ENCODE peak calls at places on chromosome 6, in seven cellular contexts. U, P, S, E, W, I and N are unnamed samples.

GRCh38 chr6:92977018-92977417 is 442.3 kb downstream of the EPHA7 start:
- DNase-seq in U (no peak), P (no peak), S (no peak), E (no peak), W (no peak), I (no peak), N (no peak)

GRCh38 chr6:32188381-32189081 is 1.5 kb downstream of the PBX2 start:
- DNase-seq in U (no peak), P (no peak), S (no peak), E (no peak), W (no peak), I (no peak), N (no peak)

GRCh38 chr6:23301546-23301945 is 732.2 kb downstream of the HDGFL1 start:
- DNase-seq in U (no peak), P (no peak), S (no peak), E (no peak), W (no peak), I (no peak), N (no peak)

GRCh38 chr6:100663219-100663863 is 198.6 kb upstream of the SIM1 start:
- DNase-seq in U (no peak), P (no peak), S (no peak), E (peak; percentile 17), W (no peak), I (no peak), N (no peak)

GRCh38 chr6:136253734-136254133 is 3.6 kb upstream of the MTFR2 start:
- DNase-seq in U (no peak), P (no peak), S (no peak), E (no peak), W (no peak), I (no peak), N (no peak)

GRCh38 chr6:35096129-35096852 is 44.8 kb downstream of the TCP11 start:
- DNase-seq in U (no peak), P (no peak), S (no peak), E (peak; percentile 38), W (no peak), I (no peak), N (peak; percentile 91)

GRCh38 chr6:136501081-136501480 is 49.1 kb downstream of the MAP7 start:
- DNase-seq in U (no peak), P (no peak), S (no peak), E (no peak), W (no peak), I (no peak), N (peak; percentile 55)

GRCh38 chr6:165245287-165245686 is 64.1 kb downstream of the C6orf118 start:
- DNase-seq in U (no peak), P (no peak), S (peak; percentile 31), E (no peak), W (no peak), I (no peak), N (no peak)

GRCh38 chr6:137798846-137799245 is 68.2 kb upstream of the TNFAIP3 start:
- DNase-seq in U (no peak), P (no peak), S (no peak), E (no peak), W (no peak), I (no peak), N (no peak)

GRCh38 chr6:170135041-170135440 is 155.8 kb downstream of the DLL1 start:
- DNase-seq in U (no peak), P (no peak), S (no peak), E (no peak), W (no peak), I (no peak), N (no peak)

GRCh38 chr6:152669894-152670293 is 27.8 kb upstream of the MYCT1 start:
- DNase-seq in U (no peak), P (no peak), S (no peak), E (no peak), W (no peak), I (no peak), N (peak; percentile 12)

GRCh38 chr6:16925461-16925860 is 164.2 kb upstream of the ATXN1 start:
- DNase-seq in U (no peak), P (no peak), S (no peak), E (no peak), W (no peak), I (no peak), N (no peak)

GRCh38 chr6:14734416-14735340 is 511.2 kb upstream of the JARID2 start:
- DNase-seq in U (no peak), P (no peak), S (no peak), E (peak; percentile 8), W (no peak), I (no peak), N (no peak)

GRCh38 chr6:89509719-89510339 is 76.9 kb downstream of the ANKRD6 start:
- DNase-seq in U (no peak), P (no peak), S (no peak), E (no peak), W (no peak), I (no peak), N (peak; percentile 90)

GRCh38 chr6:160031442-160031841 is 62.6 kb downstream of the IGF2R start:
- DNase-seq in U (no peak), P (no peak), S (no peak), E (no peak), W (no peak), I (no peak), N (no peak)

GRCh38 chr6:12203001-12203400 is 87.2 kb upstream of the EDN1 start:
- DNase-seq in U (no peak), P (peak; percentile 77), S (no peak), E (no peak), W (no peak), I (no peak), N (no peak)

GRCh38 chr6:79302341-79302740 is 67.9 kb upstream of the HMGN3 start:
- DNase-seq in U (no peak), P (no peak), S (no peak), E (no peak), W (no peak), I (no peak), N (no peak)